ENCODE peak calls at places on chromosomes 7 and 10, in four cellular contexts. K is neural crest cell, O is memory B cell, I is endothelial cell of umbilical vein. G is an unnamed sample.

GRCh38 chr10:42367532-42368230 is 270.7 kb downstream of the ZNF33B start:
- DNase-seq in O (peak; percentile 11), K (no peak), I (peak; percentile 80), G (no peak)

GRCh38 chr10:100311307-100311706 is 18.7 kb downstream of the PKD2L1 start:
- DNase-seq in O (no peak), K (no peak), I (no peak), G (no peak)

GRCh38 chr10:126315471-126316177 is 72.7 kb downstream of the ADAM12 start:
- DNase-seq in O (no peak), K (no peak), I (no peak), G (no peak)

GRCh38 chr7:34061175-34061574 is 155.8 kb downstream of the BMPER start:
- DNase-seq in I (peak; percentile 50), K (no peak), O (no peak), G (no peak)

GRCh38 chr7:22393825-22394458 is 37.0 kb upstream of the RAPGEF5 start:
- DNase-seq in O (no peak), I (no peak), K (no peak), G (no peak)

GRCh38 chr7:74405191-74405898 is 48.4 kb upstream of the GTF2IRD1 start:
- DNase-seq in K (peak; percentile 18), O (no peak), I (no peak), G (no peak)

GRCh38 chr10:131043039-131043691 is 268.4 kb downstream of the TCERG1L start:
- DNase-seq in I (no peak), K (no peak), O (no peak), G (no peak)

GRCh38 chr10:125001313-125002043 is 59.6 kb downstream of the ZRANB1 start:
- DNase-seq in K (peak; percentile 30), I (no peak), O (no peak), G (peak; percentile 16)

GRCh38 chr7:137878333-137878961 is 31.7 kb upstream of the DGKI start:
- DNase-seq in K (no peak), O (no peak), I (no peak), G (no peak)

GRCh38 chr7:25894002-25894901 is 257.7 kb upstream of the NFE2L3 start:
- DNase-seq in K (no peak), I (no peak), O (peak; percentile 23), G (peak; percentile 23)

GRCh38 chr10:28326516-28327493 is 23.9 kb upstream of the MPP7 start:
- DNase-seq in I (peak; percentile 68), O (no peak), K (no peak), G (no peak)

GRCh38 chr7:47460251-47460989 is 121.5 kb downstream of the TNS3 start:
- DNase-seq in I (no peak), K (no peak), O (no peak), G (no peak)

GRCh38 chr10:48523212-48523819 is 81.6 kb downstream of the ARHGAP22 start:
- DNase-seq in O (no peak), I (peak; percentile 44), K (peak; percentile 33), G (no peak)

GRCh38 chr7:101860316-101861222 is 43.1 kb downstream of the CUX1 start:
- DNase-seq in I (no peak), O (no peak), K (no peak), G (no peak)

GRCh38 chr10:114845978-114846693 is 24.6 kb downstream of the FHIP2A start:
- DNase-seq in O (no peak), I (no peak), K (no peak), G (no peak)

GRCh38 chr7:18495412-18496335 is at the start of gene HDAC9:
- DNase-seq in O (peak; percentile 34), K (peak; percentile 47), I (peak; percentile 63), G (no peak)

GRCh38 chr7:22698762-22699161 is 28.2 kb upstream of the IL6 start:
- DNase-seq in K (no peak), I (no peak), O (no peak), G (no peak)

GRCh38 chr10:8637640-8638039 is 583.2 kb downstream of the GATA3 start:
- DNase-seq in K (no peak), I (no peak), O (no peak), G (no peak)

GRCh38 chr7:30114536-30115258 is 20.1 kb upstream of the MTURN start:
- DNase-seq in K (no peak), O (no peak), I (no peak), G (no peak)

GRCh38 chr7:151608031-151608551 is 88.4 kb upstream of the RHEB start:
- DNase-seq in K (no peak), I (no peak), O (no peak), G (no peak)

GRCh38 chr10:101779544-101780186 is 3.6 kb downstream of the NPM3 start:
- DNase-seq in O (peak; percentile 95), K (peak; percentile 96), I (peak; percentile 53), G (peak; percentile 79)

GRCh38 chr7:337567-337951 is 47.6 kb downstream of the FOXL3 start:
- DNase-seq in I (no peak), O (no peak), K (no peak), G (no peak)

GRCh38 chr10:3398825-3399646 is 226.5 kb upstream of the PITRM1 start:
- DNase-seq in O (no peak), K (peak; percentile 52), I (peak; percentile 48), G (no peak)

G was measured in GM12891.